ENCODE peak calls at places on chromosomes 12 and 14, in seven cellular contexts. D, F, Q, W, A, H and Z are unnamed samples.
A peak's percentile ranks its signal among the peaks of the same experiment; 100 is the strongest.

GRCh38 chr12:12890815-12891645 is at the start of gene GPRC5A:
- DNase-seq in F (peak; percentile 92), Q (peak; percentile 96), W (peak; percentile 74), D (peak; percentile 98), H (peak; percentile 48), A (peak; percentile 89), Z (no peak)

GRCh38 chr14:21476526-21476924 is 234 bp downstream of the RAB2B start:
- DNase-seq in W (peak; percentile 86), Q (peak; percentile 97), H (peak; percentile 75), F (peak; percentile 94), D (no peak), A (peak; percentile 89), Z (no peak)

GRCh38 chr14:90450151-90450550 is 53.3 kb downstream of the CALM1 start:
- DNase-seq in H (no peak), D (no peak), F (no peak), Q (no peak), A (no peak), W (no peak), Z (no peak)

GRCh38 chr14:105602243-105602750 is 75.9 kb downstream of the TMEM121 start:
- DNase-seq in W (no peak), A (no peak), F (no peak), Q (peak; percentile 38), H (no peak), D (no peak), Z (no peak)

GRCh38 chr12:74725154-74725553 is 187.5 kb downstream of the ATXN7L3B start:
- DNase-seq in Q (no peak), F (no peak), D (peak; percentile 46), W (no peak), H (no peak), A (peak; percentile 73), Z (no peak)

GRCh38 chr14:67666733-67667132 is 7.7 kb downstream of the VTI1B start:
- DNase-seq in Q (no peak), H (no peak), W (no peak), F (no peak), A (no peak), D (no peak), Z (no peak)

GRCh38 chr12:115926037-115926670 is 351.3 kb downstream of the MED13L start:
- DNase-seq in D (no peak), Q (no peak), F (no peak), H (no peak), A (no peak), W (no peak), Z (no peak)

GRCh38 chr12:32155911-32156585 is 49.4 kb downstream of the BICD1 start:
- DNase-seq in A (peak; percentile 14), Q (no peak), D (no peak), F (no peak), W (no peak), H (peak; percentile 42), Z (no peak)

GRCh38 chr14:104100171-104101085 is 14.9 kb downstream of the ASPG start:
- DNase-seq in W (peak; percentile 8), D (no peak), A (no peak), Q (peak; percentile 72), H (no peak), F (peak; percentile 56), Z (no peak)

GRCh38 chr14:51621654-51622053 is 30.1 kb upstream of the FRMD6 start:
- DNase-seq in Q (no peak), F (no peak), W (no peak), D (no peak), H (no peak), A (no peak), Z (no peak)
- H3K4me3 ChIP-seq in Q (no peak overlapping the region), F (no peak overlapping the region), W (no peak overlapping the region), D (no peak overlapping the region), H (no peak overlapping the region), A (no peak overlapping the region), Z (no peak overlapping the region)

GRCh38 chr12:28017873-28018255 is 45.3 kb upstream of the PTHLH start:
- DNase-seq in F (no peak), D (no peak), H (no peak), Q (no peak), A (no peak), W (no peak), Z (no peak)

GRCh38 chr12:28017126-28017872 is 44.8 kb upstream of the PTHLH start:
- DNase-seq in D (no peak), F (no peak), A (no peak), W (no peak), H (no peak), Q (no peak), Z (no peak)

GRCh38 chr12:28012333-28012918 is 39.9 kb upstream of the PTHLH start:
- DNase-seq in Q (no peak), F (no peak), H (peak; percentile 38), D (no peak), W (no peak), A (no peak), Z (no peak)

GRCh38 chr12:28015165-28015564 is 42.6 kb upstream of the PTHLH start:
- DNase-seq in A (no peak), F (no peak), H (no peak), W (no peak), D (no peak), Q (no peak), Z (no peak)

DNA sequence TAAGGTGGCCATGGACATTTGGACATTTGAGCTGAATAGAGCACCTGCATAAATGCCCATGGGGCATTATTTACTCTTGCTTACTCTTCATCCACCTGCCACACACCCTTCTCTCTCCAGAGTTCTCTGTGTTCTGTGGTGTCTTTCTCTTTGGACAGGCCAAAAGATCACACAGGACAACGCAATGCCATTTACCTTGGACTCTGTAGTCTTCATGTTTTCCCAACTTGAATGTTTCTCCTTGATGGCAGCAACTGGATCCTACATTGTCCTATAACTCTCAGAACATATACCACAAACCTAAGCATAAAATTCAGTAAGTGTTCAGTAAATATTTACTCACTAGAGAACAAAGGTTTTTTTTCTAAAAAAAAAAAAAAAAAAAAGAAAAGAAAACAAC is 41.7 kb upstream of the PTHLH start:
- DNase-seq in A (no peak), H (no peak), Q (no peak), W (no peak), F (no peak), D (no peak), Z (no peak)
- H3K9me3 ChIP-seq in A (no peaks in the 10 kb centered on the region), H (no peaks in the 10 kb centered on the region), Q (no peaks in the 10 kb centered on the region), W (no peaks in the 10 kb centered on the region), F (no peaks in the 10 kb centered on the region), D (no peaks in the 10 kb centered on the region), Z (no peaks in the 10 kb centered on the region)

GRCh38 chr12:79019672-79020071 is 155.1 kb downstream of the SYT1 start:
- DNase-seq in Q (no peak), H (no peak), W (no peak), A (no peak), D (no peak), F (no peak), Z (no peak)
- H3K4me3 ChIP-seq in Q (no peak overlapping the region), H (no peak overlapping the region), W (no peak overlapping the region), A (no peak overlapping the region), D (no peak overlapping the region), F (no peak overlapping the region), Z (no peak overlapping the region)

GRCh38 chr14:20190596-20190995 is at the start of gene OR11G2:
- DNase-seq in Q (no peak), W (no peak), D (no peak), F (no peak), H (no peak), A (no peak), Z (no peak)

GRCh38 chr14:20194101-20194500 is 3.4 kb downstream of the OR11G2 start:
- DNase-seq in A (no peak), H (no peak), D (no peak), Q (no peak), F (no peak), W (no peak), Z (no peak)

GRCh38 chr14:20195911-20196310 is 5.2 kb downstream of the OR11G2 start:
- DNase-seq in F (no peak), D (no peak), W (no peak), H (no peak), A (peak; percentile 1), Q (no peak), Z (no peak)

GRCh38 chr14:20191396-20191795 is 700 bp downstream of the OR11G2 start:
- DNase-seq in F (no peak), W (no peak), H (no peak), D (no peak), Q (no peak), A (no peak), Z (no peak)
- H3K9me3 ChIP-seq in F (no peaks in the 10 kb centered on the region), W (no peaks in the 10 kb centered on the region), H (no peaks in the 10 kb centered on the region), D (peaks cover 5% of the 10 kb centered on the region), Q (no peaks in the 10 kb centered on the region), A (peaks cover 4% of the 10 kb centered on the region), Z (no peaks in the 10 kb centered on the region)

DNA sequence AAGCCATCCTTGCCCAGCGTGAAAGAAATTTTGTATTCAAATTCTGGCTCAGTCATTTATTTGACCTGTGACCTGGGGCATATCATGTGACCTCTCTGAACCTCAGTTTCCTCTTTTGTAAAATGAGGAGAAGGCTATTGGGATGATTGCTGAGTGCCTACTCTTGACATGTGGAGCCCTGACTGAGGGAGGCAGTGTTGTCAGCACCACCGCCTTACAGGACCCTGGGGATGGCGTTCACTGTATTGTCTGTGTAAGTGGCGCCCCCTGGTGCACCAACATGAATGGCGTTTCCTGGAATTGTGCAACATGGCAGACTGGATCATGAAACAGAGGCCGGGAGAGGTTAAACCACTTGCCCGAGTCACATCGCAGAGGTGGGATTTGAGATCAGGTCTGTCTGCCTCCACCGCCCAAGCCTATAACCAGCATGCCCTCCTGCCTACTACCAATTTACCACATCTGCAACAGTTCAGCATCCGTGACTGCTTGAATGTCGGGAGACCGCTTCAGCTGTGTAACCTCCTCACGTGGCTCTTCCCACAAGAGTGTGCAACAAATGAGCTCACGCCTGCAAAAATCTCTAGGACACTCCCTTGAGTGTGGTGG is 20.1 kb upstream of the CCDC63 start:
- DNase-seq in F (peak; percentile 82), H (peak; percentile 84), Q (peak; percentile 89), D (peak; percentile 72), W (peak; percentile 87), A (peak; percentile 87), Z (peak; percentile 64)
- H3K4me3 ChIP-seq in F (no peak overlapping the region), H (peak overlapping the region; percentile 17), Q (no peak overlapping the region), D (no peak overlapping the region), W (peak overlapping the region; percentile 33), A (peak overlapping the region; percentile 82), Z (peak overlapping the region; percentile 25)

GRCh38 chr12:49792181-49792970 is 35.8 kb downstream of the NCKAP5L start:
- DNase-seq in Q (no peak), F (no peak), A (no peak), H (no peak), W (no peak), D (no peak), Z (no peak)
- H3K9me3 ChIP-seq in Q (no peaks in the 10 kb centered on the region), F (no peaks in the 10 kb centered on the region), A (peaks cover 3% of the 10 kb centered on the region), H (no peaks in the 10 kb centered on the region), W (peaks cover 4% of the 10 kb centered on the region), D (no peaks in the 10 kb centered on the region), Z (no peaks in the 10 kb centered on the region)